ENCODE peak calls at places on chromosomes 16 and 17, in five cellular contexts. B is lower lobe of right lung; X is stomach; D is naive thymus-derived CD4-positive, alpha-beta T cell; A is lung. L is an unnamed sample.

GRCh38 chr16:86316967-86317616 is 193.2 kb upstream of the FOXF1 start:
- DNase-seq in B (no peak), X (no peak), A (no peak), D (no peak), L (no peak)

GRCh38 chr17:12024332-12024731 is 3.7 kb downstream of the MAP2K4 start:
- DNase-seq in B (no peak), X (no peak), A (no peak), D (no peak), L (no peak)

GRCh38 chr16:19853132-19853972 is 31.3 kb downstream of the GPRC5B start:
- DNase-seq in D (no peak), B (no peak), X (no peak), A (no peak), L (no peak)

GRCh38 chr17:64009571-64010402 is 10.6 kb downstream of the ICAM2 start:
- DNase-seq in X (no peak), B (no peak), A (no peak), D (no peak), L (no peak)

GRCh38 chr17:73453090-73453489 is 141.3 kb upstream of the CDC42EP4 start:
- DNase-seq in B (no peak), X (no peak), A (no peak), D (no peak), L (no peak)

GRCh38 chr17:29909604-29910003 is 20.4 kb downstream of the SSH2 start:
- DNase-seq in D (no peak), X (no peak), A (no peak), B (no peak), L (no peak)

GRCh38 chr17:47967607-47968252 is 3.2 kb upstream of the CDK5RAP3 start:
- DNase-seq in A (no peak), X (peak; percentile 58), D (no peak), B (no peak), L (no peak)

GRCh38 chr17:39629894-39630293 is 3.1 kb downstream of the PPP1R1B start:
- DNase-seq in B (peak; percentile 63), D (no peak), A (no peak), X (no peak), L (no peak)

GRCh38 chr16:14553447-14553846 is 76.6 kb downstream of the PARN start:
- DNase-seq in A (no peak), B (no peak), X (no peak), D (no peak), L (no peak)

GRCh38 chr16:31186176-31186575 is 6.2 kb downstream of the FUS start:
- DNase-seq in X (no peak), B (no peak), D (no peak), A (no peak), L (no peak)
- H3K4me3 ChIP-seq in X (no peak overlapping the region), B (no peak overlapping the region), D (no peak overlapping the region), A (no peak overlapping the region), L (no peak overlapping the region)

GRCh38 chr16:53530046-53530445 is 27.0 kb upstream of the AKTIP start:
- DNase-seq in D (no peak), A (no peak), X (no peak), B (no peak), L (no peak)

GRCh38 chr16:53530741-53531140 is 27.7 kb upstream of the AKTIP start:
- DNase-seq in X (no peak), D (no peak), B (no peak), A (no peak), L (no peak)

GRCh38 chr16:53534206-53534605 is 31.2 kb upstream of the AKTIP start:
- DNase-seq in D (no peak), A (no peak), B (no peak), X (no peak), L (no peak)

GRCh38 chr16:53528797-53529196 is 25.8 kb upstream of the AKTIP start:
- DNase-seq in B (no peak), X (no peak), A (no peak), D (no peak), L (no peak)

DNA sequence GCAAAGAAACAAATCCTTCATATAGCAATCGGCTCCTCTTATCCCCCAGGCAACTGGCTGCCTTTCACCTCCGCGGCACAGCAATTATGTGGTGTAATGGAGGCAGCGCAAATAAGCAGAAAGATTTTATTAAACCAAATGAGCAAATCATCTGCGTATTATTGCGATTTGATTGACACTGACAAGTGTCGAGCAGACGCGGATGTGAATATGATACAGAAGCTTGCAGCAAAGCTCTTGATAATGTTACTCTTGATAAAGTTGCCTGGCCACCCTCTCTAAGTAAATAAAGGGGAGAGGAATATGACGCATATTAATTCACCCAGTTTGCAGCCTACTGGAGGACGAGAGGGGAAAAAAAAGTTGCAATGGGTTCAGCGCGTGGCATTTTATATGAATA is 26.5 kb upstream of the AKTIP start:
- DNase-seq in A (no peak), X (no peak), B (no peak), D (no peak), L (no peak)
- H3K4me3 ChIP-seq in A (no peak overlapping the region), X (no peak overlapping the region), B (no peak overlapping the region), D (no peak overlapping the region), L (no peak overlapping the region)

DNA sequence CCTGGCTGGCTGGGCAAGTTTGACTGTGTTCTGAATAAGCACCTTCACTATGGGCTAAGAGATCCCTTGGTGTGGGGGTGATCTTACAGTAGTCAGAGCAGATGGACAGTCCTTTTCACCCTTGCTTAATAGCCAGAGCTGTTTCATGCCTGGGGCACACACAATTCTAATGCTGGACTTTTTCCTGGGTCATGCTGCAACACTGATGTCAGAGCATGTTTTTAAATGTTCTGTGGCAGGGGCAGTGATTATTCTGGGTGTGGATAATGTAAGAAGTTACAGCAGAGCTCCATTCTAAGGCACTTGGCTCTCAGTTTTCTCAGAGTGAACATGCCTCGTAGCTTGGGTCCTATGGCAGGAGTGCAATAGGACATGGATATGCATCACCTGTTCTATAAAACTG is 4.0 kb upstream of the CD68 start:
- DNase-seq in D (no peak), B (no peak), X (no peak), A (no peak), L (no peak)
- H3K4me3 ChIP-seq in D (no peak overlapping the region), B (peak overlapping the region; percentile 81), X (no peak overlapping the region), A (no peak overlapping the region), L (peak overlapping the region; percentile 96)

GRCh38 chr17:82709024-82709675 is 7.4 kb upstream of the FN3KRP start:
- DNase-seq in X (no peak), A (no peak), D (no peak), B (no peak), L (no peak)
- H3K4me3 ChIP-seq in X (no peak overlapping the region), A (no peak overlapping the region), D (no peak overlapping the region), B (no peak overlapping the region), L (no peak overlapping the region)

GRCh38 chr16:68643847-68644246 is 1.3 kb upstream of the CDH3 start:
- DNase-seq in A (no peak), X (no peak), D (no peak), B (no peak), L (no peak)

GRCh38 chr16:68642047-68642435 is 3.1 kb upstream of the CDH3 start:
- DNase-seq in B (no peak), A (no peak), D (no peak), X (no peak), L (no peak)

GRCh38 chr16:68642436-68643064 is 2.6 kb upstream of the CDH3 start:
- DNase-seq in D (no peak), X (no peak), B (peak; percentile 76), A (peak; percentile 67), L (no peak)

GRCh38 chr16:68644303-68644702 is 807 bp upstream of the CDH3 start:
- DNase-seq in B (no peak), A (no peak), X (no peak), D (no peak), L (no peak)

DNA sequence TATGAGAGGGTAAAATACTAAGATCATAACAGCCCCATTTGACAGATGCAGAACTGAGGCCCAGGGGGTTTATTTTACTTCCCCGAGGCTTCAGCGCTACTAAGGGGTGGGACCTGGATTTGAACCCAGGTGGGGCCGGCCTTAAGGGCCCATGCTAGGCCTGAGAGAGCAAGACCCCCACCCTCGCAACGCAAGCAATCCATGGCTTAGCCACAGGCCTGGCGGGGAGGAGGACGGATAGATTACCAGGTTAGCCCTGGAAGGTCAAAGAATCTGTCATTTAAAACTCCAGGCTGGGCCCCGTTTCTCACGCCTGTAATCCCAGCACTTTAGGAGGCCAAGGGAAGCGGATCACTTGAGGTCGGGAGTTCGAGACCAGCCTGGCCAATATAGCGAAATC is 1.9 kb upstream of the CDH3 start:
- DNase-seq in X (no peak), D (no peak), B (no peak), A (no peak), L (no peak)
- H3K4me3 ChIP-seq in X (no peak overlapping the region), D (no peak overlapping the region), B (no peak overlapping the region), A (no peak overlapping the region), L (no peak overlapping the region)

GRCh38 chr17:82193520-82194236 is 19.0 kb downstream of the CCDC57 start:
- DNase-seq in X (no peak), D (no peak), B (no peak), A (no peak), L (no peak)

GRCh38 chr17:82198092-82198491 is 14.6 kb downstream of the CCDC57 start:
- DNase-seq in B (no peak), X (no peak), D (no peak), A (no peak), L (no peak)

GRCh38 chr17:82196273-82196672 is 16.4 kb downstream of the CCDC57 start:
- DNase-seq in A (no peak), B (no peak), X (no peak), D (no peak), L (no peak)

GRCh38 chr17:82194765-82195164 is 17.9 kb downstream of the CCDC57 start:
- DNase-seq in A (no peak), X (no peak), B (no peak), D (no peak), L (no peak)

GRCh38 chr17:82195675-82196258 is 16.9 kb downstream of the CCDC57 start:
- DNase-seq in A (no peak), D (no peak), B (no peak), X (no peak), L (no peak)
- H3K4me3 ChIP-seq in A (no peak overlapping the region), D (no peak overlapping the region), B (no peak overlapping the region), X (no peak overlapping the region), L (no peak overlapping the region)

L was measured in GM12864.